ENCODE peak calls at places on chromosomes 7 and 10, in four cellular contexts. Z is EL, P is NCI-H82, O is RCC 7860. B is an unnamed sample.

GRCh38 chr10:34137955-34138354 is 677.1 kb downstream of the PARD3 start:
- DNase-seq in Z (peak), P (no peak), O (no peak), B (peak)

GRCh38 chr10:14244801-14245211 is 85.9 kb downstream of the FRMD4A start:
- DNase-seq in Z (peak), P (no peak), O (peak), B (peak)

GRCh38 chr10:81007872-81008271 is 470.2 kb downstream of the SH2D4B start:
- DNase-seq in Z (no peak), P (no peak), O (no peak), B (no peak)

GRCh38 chr10:49082767-49083166 is 32.6 kb downstream of the VSTM4 start:
- DNase-seq in Z (no peak), P (no peak), O (no peak), B (no peak)

GRCh38 chr7:39249635-39250034 is 271.9 kb downstream of the POU6F2 start:
- DNase-seq in Z (no peak), P (no peak), O (no peak), B (no peak)

GRCh38 chr10:70324341-70324861 is 40.6 kb upstream of the NPFFR1 start:
- DNase-seq in Z (no peak), P (no peak), O (no peak), B (no peak)

GRCh38 chr7:78576196-78576595 is 777.6 kb downstream of the PHTF2 start:
- DNase-seq in Z (peak), P (no peak), O (no peak), B (peak)

GRCh38 chr7:69516208-69516820 is 82.0 kb upstream of the AUTS2 start:
- DNase-seq in Z (no peak), P (no peak), O (no peak), B (no peak)

GRCh38 chr7:158274404-158274811 is 313.2 kb downstream of the PTPRN2 start:
- DNase-seq in Z (no peak), P (no peak), O (no peak), B (no peak)

GRCh38 chr10:101779544-101780186 is 3.6 kb downstream of the NPM3 start:
- DNase-seq in Z (peak), P (peak), O (no peak), B (peak)

GRCh38 chr7:105086850-105087249 is 72.8 kb downstream of the KMT2E start:
- DNase-seq in Z (no peak), P (no peak), O (no peak), B (no peak)

GRCh38 chr10:31103096-31103495 is 71.4 kb upstream of the ZNF438 start:
- DNase-seq in Z (no peak), P (peak), O (no peak), B (no peak)

GRCh38 chr7:47278043-47278442 is 303.9 kb downstream of the TNS3 start:
- DNase-seq in Z (no peak), P (no peak), O (no peak), B (no peak)

GRCh38 chr10:11255796-11256444 is 238.2 kb downstream of the CELF2 start:
- DNase-seq in Z (no peak), P (no peak), O (no peak), B (no peak)

GRCh38 chr7:76260171-76260703 is 42.2 kb upstream of the HSPB1 start:
- DNase-seq in Z (peak), P (peak), O (no peak), B (no peak)

GRCh38 chr7:47507514-47507913 is 74.4 kb downstream of the TNS3 start:
- DNase-seq in Z (no peak), P (no peak), O (no peak), B (no peak)